ENCODE peak calls at places on chromosomes 5 and 9, in six cellular contexts. W is transverse colon, E is GM12864, T is NCI-H460, X is anterior cingulate cortex, H is ELR. V is an unnamed sample.

GRCh38 chr5:124605516-124605915 is 140.9 kb downstream of the ZNF608 start:
- DNase-seq in T (no peak), H (no peak), E (no peak), X (no peak), W (no peak), V (no peak)

GRCh38 chr9:132245465-132245864 is 83.6 kb downstream of the NTNG2 start:
- DNase-seq in T (no peak), X (no peak), H (no peak), E (no peak), W (no peak), V (no peak)

GRCh38 chr5:156094001-156094400 is 233.0 kb upstream of the SGCD start:
- DNase-seq in X (peak), W (no peak), E (no peak), T (no peak), H (no peak), V (no peak)

GRCh38 chr5:38149815-38150195 is 108.6 kb upstream of the EGFLAM start:
- DNase-seq in H (no peak), E (no peak), T (no peak), X (no peak), W (no peak), V (no peak)

GRCh38 chr5:140228364-140228837 is 53.4 kb downstream of the CYSTM1 start:
- DNase-seq in X (no peak), T (no peak), E (no peak), H (no peak), W (peak), V (no peak)

GRCh38 chr5:157479166-157479565 is 19.2 kb downstream of the NIPAL4 start:
- DNase-seq in H (peak), W (no peak), T (no peak), X (no peak), E (no peak), V (peak)

GRCh38 chr5:57298295-57298984 is 124.6 kb downstream of the GPBP1 start:
- DNase-seq in E (peak), H (peak), T (peak), X (peak), W (peak), V (peak)

GRCh38 chr5:121968910-121969607 is 7.3 kb downstream of the SRFBP1 start:
- DNase-seq in W (no peak), T (peak), E (no peak), X (no peak), H (peak), V (peak)

GRCh38 chr5:59600998-59601397 is 292.5 kb downstream of the PDE4D start:
- DNase-seq in T (no peak), X (no peak), E (no peak), H (no peak), W (no peak), V (no peak)

GRCh38 chr5:113224605-113225065 is 210.2 kb downstream of the TSSK1B start:
- DNase-seq in T (no peak), X (no peak), H (no peak), E (no peak), W (no peak), V (peak)

GRCh38 chr5:81007637-81008027 is 47.5 kb downstream of the RASGRF2 start:
- DNase-seq in H (no peak), X (no peak), E (no peak), T (no peak), W (no peak), V (no peak)

GRCh38 chr9:92663126-92663525 is 6.8 kb downstream of the IPPK start:
- DNase-seq in W (no peak), X (no peak), T (no peak), E (no peak), H (no peak), V (no peak)

GRCh38 chr5:134659456-134659855 is 10.9 kb downstream of the SEC24A start:
- DNase-seq in X (no peak), E (no peak), T (no peak), H (no peak), W (no peak), V (no peak)

GRCh38 chr9:35942286-35942685 is 15.7 kb downstream of the OR2S2 start:
- DNase-seq in E (no peak), T (no peak), H (no peak), W (no peak), X (no peak), V (no peak)

GRCh38 chr9:124368692-124369091 is 46.5 kb downstream of the PSMB7 start:
- DNase-seq in T (no peak), X (no peak), W (no peak), E (no peak), H (no peak), V (no peak)

GRCh38 chr5:97165726-97166125 is 17.3 kb downstream of the RIOK2 start:
- DNase-seq in T (no peak), W (peak), X (no peak), H (no peak), E (no peak), V (no peak)

GRCh38 chr9:77595426-77596051 is 52.6 kb downstream of the GNA14 start:
- DNase-seq in H (no peak), T (no peak), E (no peak), W (no peak), X (no peak), V (peak)

GRCh38 chr9:70352356-70352755 is 62.1 kb downstream of the KLF9 start:
- DNase-seq in T (no peak), X (no peak), H (peak), E (no peak), W (no peak), V (peak)

GRCh38 chr5:131854134-131854533 is 57.3 kb upstream of the FNIP1 start:
- DNase-seq in X (no peak), W (no peak), E (peak), H (peak), T (no peak), V (peak)

GRCh38 chr9:35736201-35736633 is 3.8 kb downstream of the CREB3 start:
- DNase-seq in E (no peak), X (peak), H (peak), W (peak), T (peak), V (peak)

GRCh38 chr5:80093796-80094195 is 58.6 kb downstream of the THBS4 start:
- DNase-seq in E (no peak), H (no peak), W (no peak), T (no peak), X (no peak), V (no peak)

GRCh38 chr9:81634915-81635516 is 54.3 kb downstream of the TLE1 start:
- DNase-seq in X (no peak), H (no peak), W (no peak), E (no peak), T (no peak), V (peak)

GRCh38 chr5:69265931-69266330 is 31.2 kb downstream of the CDK7 start:
- DNase-seq in X (no peak), H (peak), E (no peak), W (no peak), T (peak), V (no peak)

GRCh38 chr9:94159069-94159915 is 75.0 kb downstream of the PTPDC1 start:
- DNase-seq in H (no peak), X (no peak), W (no peak), T (no peak), E (no peak), V (no peak)

GRCh38 chr5:59893436-59894227 is at the start of gene PDE4D:
- DNase-seq in W (peak), T (no peak), E (no peak), H (peak), X (peak), V (peak)

GRCh38 chr9:115118471-115119156 is 657 bp upstream of the TNC start:
- DNase-seq in H (peak), X (peak), W (peak), T (peak), E (no peak), V (peak)

GRCh38 chr9:76655121-76655531 is 109.1 kb upstream of the PCA3 start:
- DNase-seq in X (no peak), E (no peak), W (no peak), H (peak), T (no peak), V (peak)

GRCh38 chr9:112310826-112311225 is 22.6 kb downstream of the PTBP3 start:
- DNase-seq in E (no peak), W (no peak), T (no peak), X (no peak), H (no peak), V (no peak)

GRCh38 chr5:100634937-100635336 is 99.8 kb downstream of the FAM174A start:
- DNase-seq in X (no peak), W (no peak), H (peak), T (peak), E (no peak), V (no peak)

GRCh38 chr5:135851907-135852805 is 17.7 kb downstream of the SLC25A48 start:
- DNase-seq in W (peak), H (no peak), E (no peak), X (no peak), T (no peak), V (no peak)

V was measured in iris pigment epithelial cell.